ENCODE peak calls at places on chromosomes 13 and 19, in five cellular contexts. B is CD8-positive, alpha-beta T cell; K is left ventricle myocardium inferior; X is body of pancreas; R is aorta. E is an unnamed sample. For H3K4me1, the result is how much of the 10 kb centered on the place peaks cover.

GRCh38 chr19:15913830-15914229 is 16.0 kb upstream of the CYP4F2 start:
- DNase-seq in K (no peak), B (no peak), R (no peak), X (no peak), E (no peak)

GRCh38 chr13:71979616-71980015 is 112.6 kb upstream of the DACH1 start:
- DNase-seq in B (no peak), X (no peak), R (no peak), K (no peak), E (no peak)

GRCh38 chr13:46345866-46346265 is 41.2 kb downstream of the RUBCNL start:
- DNase-seq in X (peak), K (no peak), R (no peak), B (no peak), E (no peak)

GRCh38 chr13:49071341-49071937 is 95.7 kb downstream of the FNDC3A start:
- DNase-seq in R (no peak), B (no peak), X (no peak), K (no peak), E (no peak)

GRCh38 chr13:97975851-97976550 is 22.5 kb downstream of the IPO5 start:
- DNase-seq in K (peak), B (peak), X (peak), R (peak), E (peak)

GRCh38 chr13:27644302-27644701 is 22.6 kb downstream of the POLR1D start:
- DNase-seq in X (no peak), K (no peak), R (no peak), B (no peak), E (no peak)

GRCh38 chr19:3539743-3540118 is 757 bp downstream of the TEKTIP1 start:
- DNase-seq in R (no peak), K (no peak), B (no peak), X (no peak), E (no peak)

GRCh38 chr13:84362777-84363176 is 480.5 kb upstream of the SLITRK1 start:
- DNase-seq in B (no peak), R (no peak), K (no peak), X (no peak), E (no peak)

GRCh38 chr19:41624515-41624914 is 2.4 kb downstream of the CEACAM4 start:
- DNase-seq in X (no peak), B (no peak), K (no peak), R (no peak), E (no peak)
- H3K4me3 ChIP-seq in X (no peak), B (no peak), K (no peak), R (no peak), E (no peak)

DNA sequence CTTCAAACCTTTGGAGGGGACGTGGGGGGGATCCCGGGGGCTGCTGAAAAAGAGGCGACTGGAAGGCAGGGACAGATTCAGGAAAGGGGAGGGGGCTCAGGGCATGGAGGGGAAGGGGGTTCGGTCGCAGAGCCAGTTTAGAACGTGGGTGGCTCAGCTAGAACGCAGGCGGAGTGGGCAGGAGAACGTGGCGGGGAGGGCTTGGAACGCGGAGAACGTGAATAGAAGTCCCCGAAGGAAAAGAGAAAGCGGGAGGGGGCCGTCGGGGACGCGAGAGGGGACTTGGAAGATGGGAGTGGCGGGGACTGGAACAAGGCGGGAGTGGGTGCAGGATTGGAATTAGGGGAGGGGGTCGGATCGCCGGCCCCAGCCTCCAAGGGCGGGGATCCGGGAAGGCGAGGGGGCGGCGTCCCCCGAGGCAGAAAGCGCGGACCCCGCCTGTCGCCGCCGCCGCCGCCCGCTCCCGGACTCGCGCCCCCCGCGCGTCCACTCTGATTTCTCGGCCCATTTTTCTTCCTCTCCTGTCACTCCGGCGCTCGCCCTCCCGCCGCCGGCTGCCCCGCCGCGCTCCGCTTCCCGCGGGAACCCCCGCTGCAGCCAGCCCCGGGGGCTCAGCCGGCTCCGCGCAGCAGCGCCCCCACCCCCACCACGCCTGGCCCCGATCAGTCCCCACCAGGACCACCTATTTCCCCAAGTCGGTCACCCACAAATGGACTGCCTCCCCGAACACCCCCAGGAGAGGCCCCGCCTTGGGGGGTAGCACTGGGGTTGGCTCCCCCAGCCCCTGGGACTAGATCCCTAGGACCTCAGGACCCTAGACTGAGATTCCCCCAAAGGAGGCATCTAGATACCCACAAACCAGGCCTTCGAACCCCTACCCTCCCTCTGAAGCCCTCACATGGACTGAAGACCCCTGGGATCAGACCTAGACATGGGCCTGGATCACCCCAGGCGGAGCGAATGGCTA is 12.5 kb upstream of the ERFL start:
- DNase-seq in X (no peak), K (no peak), R (no peak), B (no peak), E (no peak)
- H3K4me1 ChIP-seq in X (under half), K (under half), R (under half), B (under half), E (under half)

GRCh38 chr19:19471682-19472081 is 43.7 kb downstream of the TSSK6 start:
- DNase-seq in X (no peak), R (no peak), K (no peak), B (no peak), E (no peak)

GRCh38 chr19:19470579-19470978 is 44.8 kb downstream of the TSSK6 start:
- DNase-seq in R (no peak), B (no peak), X (no peak), K (no peak), E (no peak)

GRCh38 chr19:19477705-19478383 is 37.5 kb downstream of the TSSK6 start:
- DNase-seq in B (no peak), R (no peak), X (no peak), K (no peak), E (no peak)

GRCh38 chr19:19475845-19476828 is 39.2 kb downstream of the TSSK6 start:
- DNase-seq in K (no peak), R (no peak), B (no peak), X (no peak), E (no peak)

DNA sequence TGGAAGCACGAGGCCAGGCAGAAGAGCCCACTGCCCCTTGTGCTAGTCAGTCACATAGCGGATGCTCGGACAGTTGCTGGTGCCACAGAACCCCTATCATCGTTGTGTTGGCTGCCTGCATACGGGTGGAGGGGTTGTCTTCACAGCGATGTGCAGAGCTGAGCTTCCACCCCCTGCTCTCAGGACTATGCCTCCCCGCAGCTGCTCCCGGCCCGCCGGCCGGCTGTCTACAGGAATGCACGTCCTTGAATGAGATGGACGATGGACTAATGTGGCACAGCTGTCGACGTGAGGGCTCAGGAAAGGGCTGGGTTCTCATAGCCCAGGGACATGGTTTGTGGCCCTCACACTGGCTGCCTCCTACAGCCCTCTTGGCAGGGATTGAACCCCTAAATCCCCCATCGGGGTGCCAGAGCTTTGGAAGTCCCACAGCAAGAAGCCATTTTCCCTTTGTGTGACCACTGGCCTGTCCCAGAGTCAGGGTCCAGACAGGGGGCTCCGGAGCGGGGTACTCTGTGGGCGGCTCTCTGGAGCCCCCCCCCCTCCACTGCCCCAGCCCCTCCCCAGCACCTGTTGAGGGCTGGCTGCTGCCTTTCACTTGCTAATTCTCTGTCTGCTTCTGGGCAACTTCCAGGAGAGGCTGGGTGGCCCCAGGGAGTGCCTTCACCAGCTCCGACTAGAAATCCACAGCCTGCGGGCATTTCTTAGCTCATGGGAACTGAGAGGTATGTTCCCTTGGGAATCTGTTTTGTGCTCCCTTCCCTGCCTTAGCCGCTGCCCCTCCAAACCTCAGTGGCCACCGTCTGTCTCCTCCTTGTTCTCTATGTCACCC is 40.2 kb downstream of the TSSK6 start:
- DNase-seq in B (no peak), X (no peak), R (no peak), K (no peak), E (no peak)
- H3K27ac ChIP-seq in B (no peak), X (no peak), R (no peak), K (peak), E (no peak)

GRCh38 chr19:7869910-7870511 is 4.2 kb downstream of the PRR36 start:
- DNase-seq in X (peak), K (no peak), B (peak), R (no peak), E (no peak)

GRCh38 chr19:7867092-7867844 is 6.9 kb downstream of the PRR36 start:
- DNase-seq in R (no peak), K (no peak), B (no peak), X (no peak), E (no peak)

GRCh38 chr19:7869453-7869909 is 4.7 kb downstream of the PRR36 start:
- DNase-seq in B (peak), R (no peak), X (peak), K (peak), E (no peak)

GRCh38 chr19:7868671-7869452 is 5.3 kb downstream of the PRR36 start:
- DNase-seq in R (peak), B (peak), K (peak), X (peak), E (peak)

DNA sequence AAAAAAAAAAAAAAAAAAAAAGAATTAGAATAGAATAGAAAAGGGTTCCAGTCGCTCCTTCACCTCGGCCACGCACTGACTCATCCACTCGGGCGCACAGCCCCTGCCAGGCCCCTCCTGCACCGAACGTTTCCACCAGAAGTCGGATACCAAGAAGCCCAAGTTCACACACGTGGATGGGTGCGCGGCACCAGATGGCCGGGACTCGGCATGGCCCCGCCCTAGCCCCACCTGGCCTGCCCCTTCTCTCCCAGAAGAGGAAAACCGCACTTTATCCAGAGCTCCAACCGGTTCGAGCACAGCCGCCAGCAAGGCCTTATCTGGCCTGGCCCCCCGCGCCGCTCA is 5.9 kb downstream of the PRR36 start:
- DNase-seq in X (no peak), K (no peak), R (no peak), B (no peak), E (no peak)
- H3K4me3 ChIP-seq in X (no peak), K (peak), R (no peak), B (peak), E (no peak)